ENCODE peak calls at places on chromosomes 16 and 17, in five cellular contexts. T is breast epithelium, U is pancreas, O is cardiac muscle cell, K is left ventricle myocardium inferior. B is an unnamed sample.

GRCh38 chr17:78360371-78361226 is 722 bp upstream of the SOCS3 start:
- DNase-seq in T (peak; percentile 92), O (peak; percentile 92), K (peak; percentile 92), U (peak; percentile 92), B (peak; percentile 88)

GRCh38 chr17:29837531-29837930 is 92.5 kb downstream of the SSH2 start:
- DNase-seq in T (no peak), O (no peak), U (no peak), K (no peak), B (no peak)

GRCh38 chr16:15607700-15608396 is 35.1 kb downstream of the MARF1 start:
- DNase-seq in T (no peak), K (peak; percentile 66), U (no peak), O (peak; percentile 65), B (no peak)

GRCh38 chr16:69367980-69368379 is 16.4 kb upstream of the TMED6 start:
- DNase-seq in O (peak; percentile 78), U (no peak), K (no peak), T (no peak), B (no peak)

GRCh38 chr17:74995847-74996246 is 8.4 kb downstream of the CDR2L start:
- DNase-seq in T (no peak), O (no peak), K (no peak), U (no peak), B (no peak)

GRCh38 chr17:7438050-7438614 is 1.2 kb upstream of the FGF11 start:
- DNase-seq in U (peak; percentile 31), T (peak; percentile 74), K (peak; percentile 78), O (peak; percentile 17), B (peak; percentile 61)

GRCh38 chr17:59337741-59338299 is 6.4 kb downstream of the YPEL2 start:
- DNase-seq in T (no peak), U (no peak), O (no peak), K (no peak), B (no peak)

GRCh38 chr17:49746791-49747490 is 17.0 kb downstream of the FAM117A start:
- DNase-seq in U (no peak), T (no peak), O (no peak), K (no peak), B (no peak)

GRCh38 chr17:40539711-40540411 is 25.4 kb downstream of the CCR7 start:
- DNase-seq in U (no peak), O (no peak), T (no peak), K (no peak), B (no peak)

GRCh38 chr17:63535640-63536039 is 12.5 kb downstream of the KCNH6 start:
- DNase-seq in T (no peak), U (no peak), K (no peak), O (no peak), B (no peak)

GRCh38 chr16:70496513-70496912 is 26.8 kb downstream of the COG4 start:
- DNase-seq in K (no peak), U (no peak), T (no peak), O (no peak), B (no peak)

GRCh38 chr17:46192211-46192483 is 1.1 kb downstream of the KANSL1 start:
- DNase-seq in O (no peak), U (no peak), T (no peak), K (no peak), B (no peak)

GRCh38 chr16:2691491-2692248 is 9.3 kb downstream of the KCTD5 start:
- DNase-seq in T (no peak), K (peak; percentile 49), O (no peak), U (peak; percentile 47), B (no peak)

GRCh38 chr17:13984956-13985355 is 84.3 kb upstream of the COX10 start:
- DNase-seq in T (no peak), O (no peak), K (no peak), U (no peak), B (no peak)

GRCh38 chr17:79214940-79215604 is 140.4 kb downstream of the ENGASE start:
- DNase-seq in K (no peak), T (no peak), O (no peak), U (no peak), B (no peak)

GRCh38 chr16:89623511-89624232 is 10.2 kb downstream of the DPEP1 start:
- DNase-seq in U (no peak), K (no peak), O (peak; percentile 57), T (no peak), B (no peak)

GRCh38 chr16:4244254-4244812 is 2.5 kb upstream of the SRL start:
- DNase-seq in O (peak; percentile 39), T (no peak), U (no peak), K (no peak), B (no peak)

GRCh38 chr17:81710514-81711308 is 1.4 kb upstream of the SLC25A10 start:
- DNase-seq in U (no peak), K (no peak), O (peak; percentile 33), T (no peak), B (no peak)

GRCh38 chr17:55722742-55723487 is at the start of gene TMEM100:
- DNase-seq in K (no peak), U (no peak), O (peak; percentile 89), T (no peak), B (no peak)

GRCh38 chr17:30790279-30790678 is 34.2 kb downstream of the CRLF3 start:
- DNase-seq in O (no peak), K (no peak), T (no peak), U (no peak), B (no peak)

GRCh38 chr16:61831351-61831933 is 204.8 kb downstream of the CDH8 start:
- DNase-seq in U (no peak), O (no peak), K (no peak), T (no peak), B (no peak)

GRCh38 chr16:61834082-61834481 is 202.2 kb downstream of the CDH8 start:
- DNase-seq in T (no peak), U (no peak), K (no peak), O (no peak), B (no peak)

DNA sequence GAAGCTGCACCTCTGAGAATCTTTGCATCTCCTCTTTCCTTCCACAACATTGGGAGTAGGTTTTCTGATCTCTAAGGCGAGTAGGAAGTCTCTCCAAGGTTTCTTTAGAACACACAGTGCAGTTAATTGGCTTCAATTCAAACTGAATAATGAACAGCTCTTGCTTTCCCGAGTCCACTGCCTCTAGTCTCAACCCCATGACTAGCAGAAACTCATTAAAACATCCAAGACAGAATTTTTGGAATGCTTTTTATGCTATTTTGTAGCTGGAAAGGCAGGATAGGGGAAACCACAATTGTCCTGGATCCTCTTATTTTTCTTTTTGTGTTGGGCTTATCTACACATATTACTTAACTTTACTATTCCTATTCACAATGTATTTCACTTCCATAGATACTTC is 206.6 kb downstream of the CDH8 start:
- DNase-seq in T (no peak), U (no peak), K (no peak), O (no peak), B (no peak)
- H3K4me3 ChIP-seq in T (no peak overlapping the region), U (no peak overlapping the region), K (no peak overlapping the region), O (no peak overlapping the region), B (no peak overlapping the region)

GRCh38 chr16:73912850-73913249 is 383.8 kb upstream of the PSMD7 start:
- DNase-seq in K (no peak), O (no peak), U (no peak), T (no peak), B (no peak)

GRCh38 chr16:73921295-73921694 is 375.3 kb upstream of the PSMD7 start:
- DNase-seq in K (no peak), T (no peak), U (no peak), O (no peak), B (no peak)

GRCh38 chr16:73912311-73912710 is 384.3 kb upstream of the PSMD7 start:
- DNase-seq in U (no peak), T (no peak), O (no peak), K (no peak), B (no peak)

GRCh38 chr16:73916839-73917594 is 379.6 kb upstream of the PSMD7 start:
- DNase-seq in O (peak; percentile 4), T (no peak), K (peak; percentile 21), U (no peak), B (no peak)

DNA sequence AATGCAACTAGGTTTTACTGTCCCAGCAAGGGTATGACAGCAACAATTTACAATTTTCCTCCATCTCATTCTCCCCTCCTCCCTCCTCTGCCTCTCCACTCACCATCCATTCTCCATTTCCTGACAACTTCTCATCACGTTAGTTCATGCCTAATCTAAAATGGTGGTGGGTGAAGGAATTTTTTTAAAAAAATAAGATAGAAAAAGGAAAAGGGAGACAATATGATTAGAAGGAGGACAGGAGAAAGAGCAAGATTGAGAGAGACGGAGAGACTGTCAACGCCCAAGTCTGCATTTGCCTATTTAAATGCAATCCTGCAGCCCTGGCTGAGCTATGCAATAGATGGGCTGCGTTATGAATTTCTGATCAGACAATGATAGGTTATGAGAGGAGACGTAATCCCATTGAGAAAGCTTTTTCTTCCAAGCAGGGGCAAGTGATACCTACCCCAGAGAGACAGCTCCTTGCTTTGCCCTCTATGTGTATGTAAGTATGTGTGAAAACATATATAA is 380.6 kb upstream of the PSMD7 start:
- DNase-seq in K (no peak), U (no peak), T (no peak), O (no peak), B (no peak)
- H3K27me3 ChIP-seq in K (peaks cover 21% of the 10 kb centered on the region), U (no peaks in the 10 kb centered on the region), T (peaks cover 3% of the 10 kb centered on the region), O (no peaks in the 10 kb centered on the region), B (no peaks in the 10 kb centered on the region)

DNA sequence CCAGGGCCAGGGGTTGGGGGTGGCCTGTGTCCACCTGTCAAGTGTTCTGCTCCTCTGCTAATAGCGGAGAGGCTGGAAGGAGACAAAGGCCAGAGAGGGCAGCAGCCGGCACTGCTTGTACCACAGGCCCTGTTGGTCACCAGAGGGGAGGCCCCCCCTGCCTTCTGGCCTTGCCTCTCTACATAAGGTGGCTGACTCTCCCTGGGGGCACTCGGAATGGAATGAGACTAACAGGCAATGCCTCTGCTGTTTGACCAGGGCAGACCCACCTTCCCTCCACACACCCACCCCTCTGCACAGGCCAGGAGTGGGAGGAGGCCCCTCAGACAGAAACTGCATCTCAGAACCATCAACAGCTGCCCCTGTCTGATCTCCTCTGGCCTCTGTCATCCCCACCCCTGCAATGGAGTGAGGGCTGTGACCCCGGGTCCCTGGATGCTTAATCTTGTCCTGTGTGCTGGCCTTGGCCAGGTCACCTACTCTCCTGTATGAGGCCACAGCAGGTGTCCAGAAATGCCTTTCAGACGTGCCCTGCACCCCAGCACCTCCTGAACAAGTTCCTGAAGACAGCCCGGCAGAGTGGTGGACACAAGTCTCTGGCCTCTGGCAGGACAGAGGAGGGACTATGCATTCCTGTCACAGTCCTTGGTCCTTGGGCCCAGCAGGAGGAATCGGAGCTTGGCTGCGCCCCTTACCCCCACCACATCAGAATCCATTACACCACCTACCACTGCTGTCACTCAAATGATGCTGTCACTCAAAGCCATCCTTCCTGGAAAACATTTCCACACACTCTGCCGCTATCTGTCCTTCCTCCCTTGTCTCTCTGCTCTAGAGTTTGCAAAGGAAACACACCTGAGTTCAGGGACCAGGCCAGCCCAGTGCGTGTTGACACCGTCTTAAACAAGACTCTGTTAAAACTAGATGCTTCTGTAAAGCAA is 107.5 kb upstream of the ZNF750 start:
- DNase-seq in K (peak; percentile 8), U (no peak), T (no peak), O (no peak), B (no peak)
- H3K27ac ChIP-seq in K (no peak overlapping the region), U (no peak overlapping the region), T (no peak overlapping the region), O (no peak overlapping the region), B (no peak overlapping the region)

GRCh38 chr17:43950554-43950953 is 3.2 kb downstream of the PYY start:
- DNase-seq in O (no peak), T (no peak), U (no peak), K (no peak), B (no peak)

GRCh38 chr17:43953746-43954145 is at the start of gene PYY:
- DNase-seq in K (no peak), T (no peak), O (no peak), U (no peak), B (no peak)

GRCh38 chr17:43952724-43953666 is 745 bp downstream of the PYY start:
- DNase-seq in O (no peak), U (no peak), T (no peak), K (no peak), B (no peak)

GRCh38 chr17:43951750-43952149 is 2.0 kb downstream of the PYY start:
- DNase-seq in T (no peak), K (no peak), O (no peak), U (no peak), B (no peak)

GRCh38 chr17:43952351-43952723 is 1.4 kb downstream of the PYY start:
- DNase-seq in O (peak; percentile 10), T (no peak), K (no peak), U (no peak), B (no peak)
- H3K4me3 ChIP-seq in O (peak overlapping the region; percentile 24), T (peak overlapping the region; percentile 16), K (peak overlapping the region; percentile 25), U (no peak overlapping the region), B (no peak overlapping the region)

B was measured in CD8-positive, alpha-beta memory T cell.